ENCODE peak calls at places on chromosomes 7 and 10, in four cellular contexts. R is GM12878, V is WTC11, M is HepG2. Y is an unnamed sample.

GRCh38 chr10:133565441-133566294 is at the start of gene SYCE1:
- DNase-seq in R (no peak), M (no peak), V (no peak), Y (no peak)

GRCh38 chr10:7410306-7410799 is 481 bp downstream of the SFMBT2 start:
- DNase-seq in R (no peak), M (no peak), V (peak; percentile 47), Y (peak; percentile 28)

GRCh38 chr7:101935521-101936141 is 118.2 kb downstream of the CUX1 start:
- DNase-seq in R (no peak), M (no peak), V (no peak), Y (no peak)

GRCh38 chr7:68147621-68148238 is 1151.1 kb downstream of the TYW1 start:
- DNase-seq in M (no peak), V (no peak), R (no peak), Y (no peak)

GRCh38 chr10:2856598-2856997 is 210.8 kb upstream of the PFKP start:
- DNase-seq in M (no peak), R (no peak), V (no peak), Y (no peak)

GRCh38 chr10:71985542-71986250 is 21.5 kb downstream of the CHST3 start:
- DNase-seq in R (peak; percentile 73), M (no peak), V (no peak), Y (no peak)

GRCh38 chr10:98415710-98416077 is 712 bp upstream of the PYROXD2 start:
- DNase-seq in R (no peak), M (peak; percentile 12), V (no peak), Y (no peak)

GRCh38 chr7:132117181-132117580 is 459.1 kb downstream of the PLXNA4 start:
- DNase-seq in V (no peak), R (no peak), M (no peak), Y (no peak)

GRCh38 chr7:114141415-114141814 is 222.6 kb upstream of the PPP1R3A start:
- DNase-seq in M (no peak), V (no peak), R (no peak), Y (no peak)

GRCh38 chr10:80204193-80204714 is 1.1 kb downstream of the ANXA11 start:
- DNase-seq in R (no peak), V (peak; percentile 24), M (peak; percentile 16), Y (no peak)

GRCh38 chr7:55019691-55020480 is 1.1 kb downstream of the EGFR start:
- DNase-seq in R (no peak), M (no peak), V (peak; percentile 52), Y (no peak)

GRCh38 chr7:16915405-16915804 is 33.6 kb upstream of the AGR3 start:
- DNase-seq in V (no peak), R (no peak), M (no peak), Y (no peak)

GRCh38 chr7:2604608-2605174 is 27.1 kb upstream of the TTYH3 start:
- DNase-seq in M (no peak), R (no peak), V (no peak), Y (no peak)

GRCh38 chr7:119720541-119720940 is 552.4 kb upstream of the KCND2 start:
- DNase-seq in V (no peak), R (no peak), M (no peak), Y (no peak)

GRCh38 chr7:130350945-130351663 is 6.5 kb downstream of the CPA5 start:
- DNase-seq in R (peak; percentile 46), V (no peak), M (peak; percentile 31), Y (no peak)

GRCh38 chr10:73898730-73899400 is 12.1 kb upstream of the PLAU start:
- DNase-seq in R (no peak), V (no peak), M (no peak), Y (no peak)

GRCh38 chr7:96052860-96053452 is 268.9 kb downstream of the SLC25A13 start:
- DNase-seq in V (no peak), R (no peak), M (no peak), Y (no peak)

GRCh38 chr7:91892821-91893340 is 12.4 kb upstream of the MTERF1 start:
- DNase-seq in M (no peak), V (no peak), R (no peak), Y (peak; percentile 43)

GRCh38 chr7:23462846-23463245 is 7.4 kb downstream of the IGF2BP3 start:
- DNase-seq in V (no peak), M (no peak), R (no peak), Y (no peak)

GRCh38 chr7:2495402-2496309 is 19.5 kb upstream of the GRIFIN start:
- DNase-seq in V (no peak), R (no peak), M (no peak), Y (no peak)

GRCh38 chr10:110901954-110902819 is 16.8 kb downstream of the BBIP1 start:
- DNase-seq in M (no peak), R (no peak), V (no peak), Y (peak; percentile 8)

GRCh38 chr7:27895553-27895952 is 155.6 kb downstream of the TAX1BP1 start:
- DNase-seq in V (no peak), M (no peak), R (no peak), Y (no peak)

GRCh38 chr7:35727571-35727970 is 32.6 kb upstream of the HERPUD2 start:
- DNase-seq in R (no peak), V (no peak), M (no peak), Y (no peak)

GRCh38 chr10:112562803-112563663 is 116.0 kb downstream of the VTI1A start:
- DNase-seq in M (peak; percentile 97), V (no peak), R (no peak), Y (no peak)
- TF ChIP-seq TCF7 in M (peak; percentile 74), V (no peak), R (no peak), Y (no peak)

GRCh38 chr10:35306852-35307251 is 29.5 kb upstream of the CCNY start:
- DNase-seq in V (no peak), R (no peak), M (peak; percentile 32), Y (no peak)
- TF ChIP-seq TCF7 in V (no peak), R (no peak), M (no peak), Y (no peak)

GRCh38 chr7:39761435-39761834 is 138.1 kb downstream of the RALA start:
- DNase-seq in V (no peak), M (no peak), R (no peak), Y (no peak)
- TF ChIP-seq TCF7 in V (no peak), M (no peak), R (no peak), Y (no peak)

GRCh38 chr10:77787440-77787839 is 139.1 kb downstream of the DLG5 start:
- DNase-seq in V (no peak), M (no peak), R (no peak), Y (no peak)
- TF ChIP-seq TCF7 in V (no peak), M (no peak), R (no peak), Y (no peak)

GRCh38 chr7:158495780-158496179 is 91.8 kb downstream of the PTPRN2 start:
- DNase-seq in V (peak; percentile 59), M (peak; percentile 14), R (no peak), Y (no peak)
- TF ChIP-seq TCF7 in V (no peak), M (no peak), R (no peak), Y (no peak)

DNA sequence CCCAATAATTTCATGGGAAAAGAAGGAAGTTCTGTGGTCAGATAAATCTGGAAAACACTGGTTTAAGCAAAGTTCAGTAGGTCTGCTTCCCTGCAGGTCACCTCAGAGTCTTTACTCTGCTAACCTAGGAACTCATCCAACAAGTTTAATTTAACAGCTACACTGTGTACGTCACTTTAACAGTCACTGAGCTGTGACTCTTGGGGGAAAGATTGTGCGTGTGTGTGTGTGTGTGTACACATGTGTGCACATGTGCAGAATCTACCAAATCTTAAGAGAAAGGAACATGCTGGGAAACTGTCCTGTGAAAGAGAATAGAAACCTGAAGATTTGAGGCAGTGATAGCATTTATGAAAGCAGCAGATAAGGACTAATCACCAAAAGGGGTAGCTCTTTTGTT is 62.6 kb downstream of the IKZF1 start:
- DNase-seq in V (no peak), M (no peak), R (no peak), Y (no peak)
- TF ChIP-seq TCF7 in V (no peak), M (no peak), R (no peak), Y (no peak)

GRCh38 chr10:13337827-13338196 is 10.3 kb downstream of the SEPHS1 start:
- DNase-seq in M (no peak), V (no peak), R (no peak), Y (no peak)

GRCh38 chr10:13334556-13334955 is 13.5 kb downstream of the SEPHS1 start:
- DNase-seq in M (no peak), V (no peak), R (no peak), Y (no peak)

GRCh38 chr10:13338337-13339128 is 9.6 kb downstream of the SEPHS1 start:
- DNase-seq in V (no peak), R (no peak), M (no peak), Y (no peak)

GRCh38 chr10:13337128-13337826 is 10.8 kb downstream of the SEPHS1 start:
- DNase-seq in V (no peak), R (no peak), M (no peak), Y (no peak)

GRCh38 chr10:13335881-13336280 is 12.2 kb downstream of the SEPHS1 start:
- DNase-seq in V (no peak), R (no peak), M (no peak), Y (no peak)
- TF ChIP-seq TCF7 in V (no peak), R (no peak), M (no peak), Y (no peak)

DNA sequence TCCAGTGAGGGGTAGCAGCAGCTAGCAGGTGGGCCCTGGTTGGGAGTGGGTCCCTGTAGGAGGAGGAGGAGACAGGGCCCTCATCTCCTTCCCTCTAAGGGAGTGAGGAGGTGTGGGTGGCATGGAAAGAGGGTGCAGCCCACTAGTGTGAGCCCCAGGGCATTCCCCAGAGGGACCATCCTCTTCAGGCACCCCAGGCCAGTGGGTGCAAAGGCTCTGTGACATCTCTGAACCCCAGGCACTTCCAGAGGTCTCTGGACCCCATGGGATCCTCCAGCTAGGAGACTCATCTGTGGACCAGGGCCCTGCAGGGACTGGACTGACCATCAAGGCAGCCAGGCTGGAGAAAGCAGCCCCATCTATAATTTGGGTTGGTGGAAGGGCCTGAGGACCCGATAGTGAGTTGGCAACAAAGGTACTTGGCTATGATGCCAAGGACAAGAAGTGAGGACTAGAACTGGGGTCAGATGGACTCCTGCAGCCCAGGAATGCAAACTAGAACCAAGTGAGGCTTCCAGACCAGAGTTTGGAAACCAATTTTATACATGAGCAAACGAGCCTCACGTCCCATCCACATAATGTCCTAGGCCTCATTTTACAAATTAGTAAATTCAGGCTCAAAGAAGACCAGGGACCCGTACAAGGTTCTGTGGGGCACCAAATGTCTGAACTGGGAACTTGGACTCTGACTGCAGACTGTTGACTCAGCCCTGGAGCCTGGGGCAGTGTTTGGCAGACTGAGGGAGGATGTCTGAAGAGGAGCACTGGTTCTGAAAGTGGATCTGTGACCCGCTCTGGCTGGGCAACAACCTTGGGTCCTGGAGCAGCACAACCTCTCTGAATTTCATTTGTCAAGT is 1.4 kb upstream of the VSTM4 start:
- DNase-seq in M (no peak), R (no peak), V (no peak), Y (no peak)
- TF ChIP-seq TCF7 in M (no peak), R (no peak), V (no peak), Y (no peak)

DNA sequence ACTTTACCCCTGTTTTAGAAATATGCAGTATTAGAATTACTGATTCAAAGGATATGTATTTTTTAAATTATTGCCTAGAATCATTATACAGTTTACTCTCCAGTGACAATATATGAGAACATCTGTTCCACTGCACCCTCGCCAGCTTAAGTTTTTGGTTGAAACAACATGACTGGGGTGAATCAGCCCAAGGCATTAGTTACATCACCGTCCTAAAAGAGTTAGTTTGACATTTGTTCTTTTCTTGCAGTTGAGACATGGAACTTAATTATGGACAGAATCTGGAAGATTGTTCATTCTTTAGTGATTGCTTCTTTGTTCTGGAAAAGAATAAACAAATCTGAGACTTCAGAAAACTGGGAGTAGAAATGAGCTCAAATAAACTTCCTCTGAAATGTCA is 167.3 kb upstream of the DKK1 start:
- DNase-seq in R (no peak), M (no peak), V (no peak), Y (no peak)
- TF ChIP-seq TCF7 in R (no peak), M (no peak), V (no peak), Y (no peak)